ENCODE peak calls at places on chromosomes 16 and 17, in seven cellular contexts. C, F, N, I, W, X and T are unnamed samples.

GRCh38 chr17:45292696-45293412 is 24.0 kb downstream of the MAP3K14 start:
- DNase-seq in C (no peak), F (no peak), N (no peak), I (no peak), W (no peak), X (no peak), T (no peak)

GRCh38 chr17:49691086-49691676 is 13.3 kb upstream of the SPOP start:
- DNase-seq in C (no peak), F (no peak), N (peak), I (no peak), W (no peak), X (no peak), T (no peak)

GRCh38 chr16:14196539-14196938 is 125.4 kb downstream of the MRTFB start:
- DNase-seq in C (no peak), F (no peak), N (peak), I (no peak), W (no peak), X (no peak), T (no peak)

GRCh38 chr16:89053725-89054029 is 40.0 kb upstream of the ACSF3 start:
- DNase-seq in C (no peak), F (no peak), N (no peak), I (no peak), W (no peak), X (no peak), T (no peak)

GRCh38 chr16:24999088-24999670 is 16.0 kb downstream of the ARHGAP17 start:
- DNase-seq in C (no peak), F (no peak), N (no peak), I (no peak), W (no peak), X (no peak), T (no peak)

GRCh38 chr16:7405166-7405565 is 72.5 kb downstream of the RBFOX1 start:
- DNase-seq in C (no peak), F (no peak), N (no peak), I (no peak), W (peak), X (no peak), T (peak)

GRCh38 chr17:35094902-35095301 is 24.8 kb downstream of the RAD51D start:
- DNase-seq in C (peak), F (peak), N (peak), I (no peak), W (peak), X (no peak), T (no peak)

GRCh38 chr16:57533618-57534336 is 2.6 kb downstream of the CCDC102A start:
- DNase-seq in C (no peak), F (no peak), N (peak), I (no peak), W (no peak), X (no peak), T (peak)

GRCh38 chr17:47204722-47205418 is 4.3 kb upstream of the MYL4 start:
- DNase-seq in C (peak), F (no peak), N (no peak), I (no peak), W (no peak), X (peak), T (no peak)

GRCh38 chr16:4377573-4378146 is 6.0 kb downstream of the VASN start:
- DNase-seq in C (no peak), F (no peak), N (no peak), I (no peak), W (no peak), X (no peak), T (no peak)
- TF ChIP-seq CTCF in C (no peak), F (no peak), N (no peak), I (no peak), W (peak), X (no peak), T (peak)

DNA sequence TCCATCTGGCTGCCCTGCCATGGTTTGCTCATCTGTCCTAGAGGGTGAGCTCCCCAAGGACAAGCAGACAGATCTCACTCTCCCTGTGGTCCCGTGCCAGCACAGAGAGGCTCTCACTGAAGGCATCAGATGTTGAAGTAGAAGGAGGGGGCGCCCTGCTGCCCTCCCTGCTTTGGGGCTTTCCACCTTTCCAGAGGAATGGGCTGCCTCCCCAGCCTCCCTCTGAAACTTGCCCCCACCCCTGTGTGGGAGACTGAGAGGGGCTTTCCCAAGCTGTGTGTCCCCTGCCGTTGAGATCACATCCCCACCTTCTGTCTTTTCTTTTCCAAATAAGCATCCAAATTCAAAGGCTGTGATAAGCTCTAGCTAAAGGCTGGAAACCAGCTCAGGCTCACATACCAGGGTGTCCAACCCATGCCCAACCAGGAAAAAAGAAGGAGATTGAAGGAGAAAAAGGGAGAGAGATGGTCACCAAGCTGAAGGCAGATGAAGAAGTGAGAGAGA is 146.1 kb upstream of the LHX1 start:
- DNase-seq in C (no peak), F (no peak), N (no peak), I (no peak), W (no peak), X (no peak), T (no peak)
- H3K9ac ChIP-seq in C (no peak), F (no peak), N (no peak), I (no peak), W (no peak), X (no peak), T (no peak)

GRCh38 chr17:58345500-58345899 is 6.5 kb downstream of the SUPT4H1 start:
- DNase-seq in C (no peak), F (no peak), N (no peak), I (no peak), W (no peak), X (no peak), T (no peak)

GRCh38 chr17:58341861-58342475 is 10.0 kb downstream of the SUPT4H1 start:
- DNase-seq in C (no peak), F (no peak), N (no peak), I (no peak), W (no peak), X (no peak), T (no peak)

GRCh38 chr17:58344791-58345157 is 7.2 kb downstream of the SUPT4H1 start:
- DNase-seq in C (no peak), F (no peak), N (no peak), I (no peak), W (no peak), X (peak), T (no peak)

GRCh38 chr17:58343131-58343530 is 8.9 kb downstream of the SUPT4H1 start:
- DNase-seq in C (no peak), F (no peak), N (no peak), I (no peak), W (no peak), X (no peak), T (no peak)

GRCh38 chr17:58344047-58344790 is 7.8 kb downstream of the SUPT4H1 start:
- DNase-seq in C (no peak), F (no peak), N (peak), I (no peak), W (no peak), X (peak), T (no peak)
- TF ChIP-seq POLR2A in C (no peak), F (no peak), N (no peak), I (peak), W (peak), X (peak), T (no peak)

DNA sequence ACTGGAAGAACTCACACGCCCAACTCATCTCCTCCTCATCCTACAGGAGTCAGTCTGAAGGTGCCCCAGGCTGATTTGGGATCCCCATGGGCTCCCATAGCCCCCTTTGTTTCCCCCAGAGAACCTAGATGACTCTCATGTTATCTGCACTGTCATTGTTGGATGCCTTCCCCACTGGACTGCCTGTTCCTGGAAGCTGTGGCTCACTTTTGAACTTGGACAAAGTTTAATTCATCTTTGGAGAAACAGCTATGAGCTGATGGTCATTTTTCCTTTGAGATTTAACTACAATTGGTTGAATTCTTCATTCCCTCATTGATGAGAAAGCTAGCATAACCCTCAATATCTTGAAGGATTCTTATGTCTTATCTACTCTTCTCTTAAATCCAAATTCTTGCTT is 186.6 kb downstream of the SALL1 start:
- DNase-seq in C (no peak), F (no peak), N (no peak), I (no peak), W (no peak), X (no peak), T (no peak)
- TF ChIP-seq CTCF in C (no peak), F (no peak), N (no peak), I (no peak), W (no peak), X (no peak), T (no peak)